ENCODE peak calls at places on chromosomes 6 and 20, in four cellular contexts. I is fibroblast of villous mesenchyme, K is retinal pigment epithelial cell, M is uterus. L is an unnamed sample.

GRCh38 chr6:107564223-107564855 is 74.4 kb downstream of the SOBP start:
- DNase-seq in K (no peak), M (no peak), I (peak), L (no peak)

GRCh38 chr20:6562111-6562510 is 205.4 kb upstream of the BMP2 start:
- DNase-seq in K (peak), M (no peak), I (peak), L (no peak)

GRCh38 chr6:18515767-18516166 is 128.6 kb downstream of the RNF144B start:
- DNase-seq in I (no peak), M (no peak), K (peak), L (no peak)

GRCh38 chr6:37233541-37233940 is 24.0 kb upstream of the TBC1D22B start:
- DNase-seq in I (no peak), M (no peak), K (no peak), L (no peak)

GRCh38 chr6:128882991-128883571 is at the start of gene LAMA2:
- DNase-seq in I (peak), K (peak), M (peak), L (no peak)

GRCh38 chr6:83708970-83709747 is at the start of gene SNAP91:
- DNase-seq in I (peak), K (no peak), M (no peak), L (no peak)

GRCh38 chr6:76026101-76026500 is 46.4 kb downstream of the IMPG1 start:
- DNase-seq in I (peak), K (no peak), M (no peak), L (no peak)

GRCh38 chr20:634526-634925 is 18.5 kb downstream of the SRXN1 start:
- DNase-seq in I (no peak), M (no peak), K (no peak), L (no peak)

GRCh38 chr6:4253604-4254211 is 118.3 kb upstream of the ECI2 start:
- DNase-seq in I (peak), M (no peak), K (no peak), L (peak)

GRCh38 chr6:149107973-149108372 is 209.5 kb upstream of the TAB2 start:
- DNase-seq in M (no peak), I (no peak), K (no peak), L (no peak)

GRCh38 chr6:142843344-142843743 is 101.6 kb downstream of the HIVEP2 start:
- DNase-seq in K (no peak), M (no peak), I (no peak), L (no peak)
- H3K4me3 ChIP-seq in K (no peak), M (no peak), I (no peak), L (no peak)

DNA sequence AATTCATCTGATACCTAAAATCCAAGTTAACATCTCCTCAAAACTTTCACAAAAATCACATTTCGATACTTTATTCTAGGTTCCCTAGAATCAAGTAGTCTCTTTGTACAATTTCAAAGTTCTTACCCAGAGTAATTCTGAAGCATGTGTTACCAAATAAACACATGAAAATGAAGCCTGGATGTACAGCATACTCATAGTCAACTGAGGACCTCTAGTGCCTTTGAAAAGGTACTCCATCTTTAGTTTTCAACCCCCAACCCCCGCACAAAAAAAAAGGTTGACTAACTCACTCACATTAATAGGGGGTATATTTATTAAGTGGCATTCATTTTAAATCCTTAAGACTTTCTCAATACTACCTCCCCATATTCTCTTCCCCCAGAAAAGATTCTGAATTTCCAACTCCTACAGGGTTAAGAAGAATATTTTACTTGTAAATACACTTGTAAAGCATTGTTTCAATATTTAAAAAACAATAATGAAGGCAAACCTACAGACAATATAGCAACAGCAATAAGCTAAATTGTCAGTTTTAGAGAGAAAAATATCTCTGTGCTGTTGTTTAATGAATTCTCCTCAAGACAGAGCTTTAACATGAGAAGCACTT is 3.1 kb downstream of the PLN start:
- DNase-seq in K (peak), M (no peak), I (peak), L (no peak)
- TF ChIP-seq CTCF in K (peak), M (peak), I (peak), L (peak)

GRCh38 chr20:31996996-31997395 is 13.2 kb upstream of the CCM2L start:
- DNase-seq in I (no peak), M (no peak), K (no peak), L (no peak)
- H3K4me3 ChIP-seq in I (no peak), M (no peak), K (no peak), L (no peak)

GRCh38 chr6:87391334-87391733 is 16.4 kb upstream of the CFAP206 start:
- DNase-seq in K (no peak), M (no peak), I (peak), L (peak)
- TF ChIP-seq CTCF in K (peak), M (no peak), I (peak), L (peak)

L was measured in epithelial cell of proximal tubule.